ENCODE peak calls at places on chromosomes 4 and X, in four cellular contexts. G is CD4-positive, CD25-positive, alpha-beta regulatory T cell; Y is AG04450; D is SW480. O is an unnamed sample.

GRCh38 chrX:147699061-147699460 is 212.7 kb upstream of the FMR1 start:
- DNase-seq in G (no peak), Y (no peak), D (no peak), O (no peak)

GRCh38 chr4:8385611-8386010 is 54.9 kb downstream of the ACOX3 start:
- DNase-seq in G (no peak), Y (no peak), D (no peak), O (no peak)

GRCh38 chrX:20968996-20969395 is 405.2 kb upstream of the CNKSR2 start:
- DNase-seq in G (no peak), Y (no peak), D (peak; percentile 29), O (no peak)

GRCh38 chr4:133759428-133759827 is 442.2 kb downstream of the PABPC4L start:
- DNase-seq in G (no peak), Y (no peak), D (no peak), O (no peak)

GRCh38 chrX:69538321-69538876 is 34.3 kb downstream of the NALF2 start:
- DNase-seq in G (peak; percentile 67), Y (peak; percentile 4), D (peak; percentile 34), O (no peak)

GRCh38 chr4:136864580-136865185 is 667.6 kb downstream of the PCDH18 start:
- DNase-seq in G (peak; percentile 47), Y (peak; percentile 58), D (peak; percentile 39), O (peak; percentile 88)

GRCh38 chrX:125407314-125407713 is 87.6 kb downstream of the TEX13C start:
- DNase-seq in G (no peak), Y (no peak), D (no peak), O (no peak)

GRCh38 chr4:60805500-60806313 is 394.4 kb upstream of the ADGRL3 start:
- DNase-seq in G (no peak), Y (no peak), D (peak; percentile 6), O (peak; percentile 41)

GRCh38 chr4:111959202-111959601 is 186.1 kb upstream of the FAM241A start:
- DNase-seq in G (no peak), Y (no peak), D (no peak), O (peak; percentile 70)

GRCh38 chrX:54933150-54933826 is 12.7 kb downstream of the TRO start:
- DNase-seq in G (no peak), Y (no peak), D (no peak), O (no peak)

GRCh38 chrX:129833153-129834004 is 10.3 kb downstream of the ZDHHC9 start:
- DNase-seq in G (no peak), Y (peak; percentile 30), D (no peak), O (peak; percentile 9)

GRCh38 chr4:114383721-114384120 is 214.9 kb upstream of the UGT8 start:
- DNase-seq in G (no peak), Y (peak; percentile 65), D (no peak), O (no peak)

GRCh38 chr4:162847945-162848549 is 318.6 kb downstream of the NAF1 start:
- DNase-seq in G (no peak), Y (no peak), D (no peak), O (no peak)

GRCh38 chr4:147976341-147976928 is 244.5 kb downstream of the ARHGAP10 start:
- DNase-seq in G (no peak), Y (no peak), D (no peak), O (no peak)

O was measured in RKO.